ENCODE peak calls at places on chromosomes 11 and 22, in five cellular contexts. M is breast epithelium, Z is right lobe of liver, V is thyroid gland, N is AG09309. K is an unnamed sample.
A peak's percentile ranks its signal among the peaks of the same experiment; 100 is the strongest.

GRCh38 chr11:9210922-9211320 is 54.2 kb downstream of the DENND5A start:
- DNase-seq in M (no peak), Z (no peak), V (no peak), N (no peak), K (no peak)

GRCh38 chr11:78576549-78577097 is 2.0 kb upstream of the NARS2 start:
- DNase-seq in M (no peak), Z (no peak), V (no peak), N (no peak), K (no peak)

GRCh38 chr11:71994786-71995185 is 3.9 kb upstream of the IL18BP start:
- DNase-seq in M (peak; percentile 17), Z (peak; percentile 15), V (no peak), N (no peak), K (peak; percentile 29)

GRCh38 chr22:38828191-38828590 is 15.6 kb downstream of the NPTXR start:
- DNase-seq in M (no peak), Z (no peak), V (no peak), N (no peak), K (no peak)

GRCh38 chr22:45651931-45652528 is 19.6 kb upstream of the ATXN10 start:
- DNase-seq in M (no peak), Z (no peak), V (no peak), N (no peak), K (no peak)

GRCh38 chr11:73314121-73314948 is 6.3 kb downstream of the ARHGEF17 start:
- DNase-seq in M (no peak), Z (no peak), V (peak; percentile 84), N (no peak), K (peak; percentile 88)

GRCh38 chr11:71447791-71448256 is 369 bp downstream of the DHCR7 start:
- DNase-seq in M (no peak), Z (no peak), V (peak; percentile 33), N (no peak), K (peak; percentile 84)

GRCh38 chr11:34667810-34668582 is 47.1 kb downstream of the EHF start:
- DNase-seq in M (peak; percentile 68), Z (no peak), V (no peak), N (no peak), K (peak; percentile 71)

GRCh38 chr22:29555065-29555644 is 1.6 kb upstream of the THOC5 start:
- DNase-seq in M (peak; percentile 76), Z (peak; percentile 79), V (peak; percentile 49), N (no peak), K (no peak)

DNA sequence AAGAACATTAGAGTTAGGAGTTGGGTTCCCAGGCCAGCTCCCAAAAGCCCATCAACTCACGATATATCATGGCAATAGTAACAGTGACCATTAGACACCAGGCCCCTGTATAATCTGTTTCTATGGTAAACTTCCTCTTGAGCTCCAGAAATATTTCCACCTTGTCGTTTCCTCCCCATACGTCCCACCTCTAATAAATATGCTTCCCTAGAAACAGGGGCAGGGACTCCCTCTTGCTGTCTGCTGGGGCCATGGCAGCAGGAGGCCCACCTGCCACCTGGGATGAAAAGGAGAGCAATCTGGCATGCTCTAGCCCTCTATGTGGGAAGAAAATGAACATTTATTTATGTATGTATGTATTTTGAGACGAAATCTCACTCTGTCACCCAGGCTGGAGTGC is 32.2 kb upstream of the AMOTL1 start:
- DNase-seq in M (no peak), Z (no peak), V (no peak), N (no peak), K (no peak)
- TF ChIP-seq CTCF in M (no peak), Z (no peak), V (no peak), N (no peak), K (no peak)

DNA sequence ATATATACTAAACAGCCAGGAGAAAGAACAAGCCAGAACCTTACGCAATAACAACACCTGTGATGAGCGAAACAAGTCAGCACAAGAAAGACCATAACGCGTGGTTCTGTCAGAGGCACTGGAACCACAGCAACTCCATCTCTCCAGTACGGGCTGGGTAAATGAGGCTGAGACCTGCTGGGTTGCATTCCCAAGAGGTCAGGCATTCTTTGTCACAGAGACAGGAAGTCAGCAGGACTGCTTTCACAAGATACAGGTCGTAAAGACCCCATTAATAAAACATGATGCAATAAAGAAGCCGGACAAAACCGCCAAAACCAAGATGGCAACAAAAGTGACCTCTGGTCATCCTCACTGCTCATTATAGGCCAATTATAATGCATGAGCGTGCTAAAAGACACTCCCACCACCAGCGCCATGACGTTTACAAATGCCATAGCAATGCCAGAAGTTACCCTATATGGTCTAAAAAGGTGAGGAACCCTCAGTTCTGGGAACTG is 21.7 kb downstream of the TPST2 start:
- DNase-seq in M (no peak), Z (no peak), V (no peak), N (no peak), K (peak; percentile 84)
- H3K4me3 ChIP-seq in M (no peak overlapping the region), Z (no peak overlapping the region), V (no peak overlapping the region), N (no peak overlapping the region), K (no peak overlapping the region)

GRCh38 chr11:86262387-86262786 is 17.8 kb downstream of the EED start:
- DNase-seq in M (no peak), Z (no peak), V (no peak), N (no peak), K (no peak)

GRCh38 chr11:86264649-86265048 is 20.1 kb downstream of the EED start:
- DNase-seq in M (no peak), Z (no peak), V (no peak), N (no peak), K (no peak)

GRCh38 chr11:86257446-86257845 is 12.9 kb downstream of the EED start:
- DNase-seq in M (no peak), Z (no peak), V (no peak), N (no peak), K (no peak)

GRCh38 chr11:86265194-86265593 is 20.6 kb downstream of the EED start:
- DNase-seq in M (no peak), Z (no peak), V (no peak), N (no peak), K (no peak)

DNA sequence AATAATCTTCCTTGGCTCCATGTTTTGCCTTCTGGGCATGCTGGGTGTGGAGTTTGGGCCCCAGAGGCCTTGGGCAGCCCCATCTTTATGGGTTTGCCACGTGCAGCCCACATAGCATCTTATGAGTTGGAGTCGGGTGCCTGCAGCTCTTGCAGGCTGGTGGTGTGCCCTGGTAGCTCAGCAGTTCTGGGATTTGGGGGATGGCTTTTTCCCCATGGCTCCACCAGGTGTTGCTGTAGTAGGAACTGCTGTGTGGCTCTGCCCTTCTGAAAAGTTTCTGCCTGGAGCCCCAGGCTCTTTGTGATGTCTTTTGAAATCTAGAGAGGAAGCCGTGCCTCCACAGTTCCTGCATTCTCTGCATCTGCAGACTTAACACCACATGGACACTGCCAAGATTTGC is 16.8 kb downstream of the EED start:
- DNase-seq in M (no peak), Z (no peak), V (no peak), N (no peak), K (no peak)
- TF ChIP-seq CTCF in M (no peak), Z (no peak), V (no peak), N (no peak), K (no peak)

GRCh38 chr11:108237058-108237481 is 14.2 kb downstream of the ATM start:
- DNase-seq in M (no peak), Z (no peak), V (no peak), N (no peak), K (no peak)

GRCh38 chr11:108239076-108239475 is 16.2 kb downstream of the ATM start:
- DNase-seq in M (no peak), Z (no peak), V (no peak), N (no peak), K (no peak)

GRCh38 chr11:108235192-108235591 is 12.3 kb downstream of the ATM start:
- DNase-seq in M (no peak), Z (no peak), V (no peak), N (no peak), K (no peak)

GRCh38 chr11:108233277-108233945 is 10.5 kb downstream of the ATM start:
- DNase-seq in M (no peak), Z (no peak), V (no peak), N (no peak), K (no peak)

DNA sequence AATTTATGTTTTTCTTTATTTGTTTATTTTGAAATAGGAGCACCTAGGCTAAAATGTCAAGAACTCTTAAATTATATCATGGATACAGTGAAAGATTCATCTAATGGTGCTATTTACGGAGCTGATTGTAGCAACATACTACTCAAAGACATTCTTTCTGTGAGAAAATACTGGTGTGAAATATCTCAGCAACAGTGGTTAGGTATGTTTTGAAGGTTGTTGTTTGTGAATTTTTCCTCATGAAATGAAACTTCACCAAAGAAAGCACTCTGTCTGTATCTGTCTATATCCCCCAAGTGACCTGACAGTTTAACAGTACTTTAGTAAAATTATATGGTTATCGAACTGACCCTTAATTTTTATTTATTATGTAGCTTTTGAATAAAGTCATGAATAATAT is 12.8 kb downstream of the ATM start:
- DNase-seq in M (no peak), Z (no peak), V (no peak), N (no peak), K (no peak)
- H3K4me3 ChIP-seq in M (no peak overlapping the region), Z (no peak overlapping the region), V (no peak overlapping the region), N (no peak overlapping the region), K (no peak overlapping the region)

GRCh38 chr11:122023614-122024250 is 92.3 kb downstream of the BLID start:
- DNase-seq in M (no peak), Z (no peak), V (no peak), N (no peak), K (no peak)
- TF ChIP-seq CTCF in M (no peak), Z (no peak), V (no peak), N (peak; percentile 27), K (no peak)

K was measured in Caco-2.